ENCODE peak calls at places on chromosome 21, in six cellular contexts. U, N, J, T, Y and R are unnamed samples.

GRCh38 chr21:31873275-31873695 is 465 bp downstream of the HUNK start:
- DNase-seq in Y (peak), N (no peak), J (peak), U (no peak), T (no peak), R (no peak)

GRCh38 chr21:35316933-35317332 is 267.8 kb upstream of the RUNX1 start:
- DNase-seq in T (no peak), N (no peak), Y (peak), U (no peak), J (no peak), R (no peak)

GRCh38 chr21:36005018-36005417 is 55.3 kb downstream of the SETD4 start:
- DNase-seq in J (no peak), U (no peak), Y (no peak), T (no peak), N (peak), R (peak)

GRCh38 chr21:21373969-21374368 is 375.8 kb downstream of the NCAM2 start:
- DNase-seq in U (no peak), J (no peak), Y (no peak), N (no peak), T (no peak), R (no peak)

GRCh38 chr21:33767236-33767635 is 124.9 kb downstream of the ITSN1 start:
- DNase-seq in J (no peak), U (no peak), Y (no peak), T (no peak), N (no peak), R (no peak)

GRCh38 chr21:15659768-15660423 is 69.9 kb upstream of the USP25 start:
- DNase-seq in J (no peak), T (peak), U (no peak), N (no peak), Y (no peak), R (no peak)

GRCh38 chr21:41921089-41921819 is 32.6 kb downstream of the C2CD2 start:
- DNase-seq in U (no peak), Y (no peak), N (no peak), J (no peak), T (peak), R (no peak)

GRCh38 chr21:25818156-25818950 is 83.6 kb downstream of the GABPA start:
- DNase-seq in T (no peak), N (no peak), Y (no peak), U (no peak), J (no peak), R (no peak)

GRCh38 chr21:46372014-46372485 is 48.1 kb downstream of the PCNT start:
- DNase-seq in J (no peak), U (no peak), Y (no peak), N (no peak), T (no peak), R (no peak)

GRCh38 chr21:32406405-32406804 is 6.1 kb upstream of the EVA1C start:
- DNase-seq in N (no peak), U (no peak), T (no peak), J (no peak), Y (no peak), R (no peak)

GRCh38 chr21:34913786-34914185 is 135.3 kb downstream of the RUNX1 start:
- DNase-seq in N (no peak), J (no peak), U (no peak), T (no peak), Y (no peak), R (no peak)

GRCh38 chr21:31334648-31335121 is 9.4 kb downstream of the TIAM1 start:
- DNase-seq in J (no peak), U (no peak), N (no peak), Y (peak), T (no peak), R (no peak)

GRCh38 chr21:31543191-31543590 is 116.3 kb upstream of the SOD1 start:
- DNase-seq in U (no peak), J (no peak), N (no peak), Y (no peak), T (no peak), R (no peak)

GRCh38 chr21:33901421-33902288 is 13.9 kb downstream of the ATP5PO start:
- DNase-seq in U (no peak), N (peak), T (peak), J (peak), Y (peak), R (no peak)

GRCh38 chr21:41932576-41933258 is 21.1 kb downstream of the C2CD2 start:
- DNase-seq in Y (peak), U (no peak), N (peak), J (no peak), T (peak), R (peak)

GRCh38 chr21:45981641-45982255 is at the start of gene COL6A1:
- DNase-seq in N (peak), T (no peak), U (no peak), Y (peak), J (peak), R (no peak)

GRCh38 chr21:41497836-41498235 is 10.1 kb downstream of the TMPRSS2 start:
- DNase-seq in N (no peak), U (no peak), J (no peak), T (peak), Y (no peak), R (no peak)

GRCh38 chr21:33951276-33952178 is 35.9 kb upstream of the ATP5PO start:
- DNase-seq in T (no peak), J (peak), Y (no peak), U (peak), N (no peak), R (no peak)

GRCh38 chr21:44869860-44870747 is 3.4 kb downstream of the PTTG1IP start:
- DNase-seq in U (no peak), N (peak), Y (no peak), J (no peak), T (peak), R (no peak)
- TF ChIP-seq POLR2AphosphoS5 in U (no peak), N (no peak), Y (peak), J (no peak), T (no peak), R (no peak)

DNA sequence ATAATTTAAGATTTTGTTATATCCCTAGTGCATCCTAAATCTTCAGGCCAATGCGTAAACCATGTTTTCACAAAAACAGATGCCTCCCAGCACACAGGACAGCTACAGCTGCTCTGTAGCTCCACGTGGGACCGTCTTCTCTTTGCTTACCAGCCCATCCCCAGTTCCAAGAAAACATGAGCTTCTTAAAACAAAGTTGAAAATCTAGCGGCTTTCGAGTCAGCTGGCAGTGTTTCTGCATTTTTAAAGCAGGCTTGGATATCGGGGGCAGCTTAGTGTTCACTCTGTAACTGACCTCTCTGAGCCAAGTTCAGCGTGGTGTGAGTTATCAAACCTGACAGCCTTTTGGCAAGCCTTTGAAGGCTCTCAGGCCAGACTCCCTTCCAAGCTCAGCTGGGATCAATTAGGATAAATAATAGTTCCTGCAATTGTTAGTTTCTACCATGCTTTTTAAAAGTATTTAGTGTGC is 881.5 kb downstream of the LTN1 start:
- DNase-seq in Y (peak), J (no peak), N (no peak), U (no peak), T (no peak), R (no peak)
- TF ChIP-seq GABPA in Y (no peak), J (no peak), N (no peak), U (no peak), T (no peak), R (no peak)

DNA sequence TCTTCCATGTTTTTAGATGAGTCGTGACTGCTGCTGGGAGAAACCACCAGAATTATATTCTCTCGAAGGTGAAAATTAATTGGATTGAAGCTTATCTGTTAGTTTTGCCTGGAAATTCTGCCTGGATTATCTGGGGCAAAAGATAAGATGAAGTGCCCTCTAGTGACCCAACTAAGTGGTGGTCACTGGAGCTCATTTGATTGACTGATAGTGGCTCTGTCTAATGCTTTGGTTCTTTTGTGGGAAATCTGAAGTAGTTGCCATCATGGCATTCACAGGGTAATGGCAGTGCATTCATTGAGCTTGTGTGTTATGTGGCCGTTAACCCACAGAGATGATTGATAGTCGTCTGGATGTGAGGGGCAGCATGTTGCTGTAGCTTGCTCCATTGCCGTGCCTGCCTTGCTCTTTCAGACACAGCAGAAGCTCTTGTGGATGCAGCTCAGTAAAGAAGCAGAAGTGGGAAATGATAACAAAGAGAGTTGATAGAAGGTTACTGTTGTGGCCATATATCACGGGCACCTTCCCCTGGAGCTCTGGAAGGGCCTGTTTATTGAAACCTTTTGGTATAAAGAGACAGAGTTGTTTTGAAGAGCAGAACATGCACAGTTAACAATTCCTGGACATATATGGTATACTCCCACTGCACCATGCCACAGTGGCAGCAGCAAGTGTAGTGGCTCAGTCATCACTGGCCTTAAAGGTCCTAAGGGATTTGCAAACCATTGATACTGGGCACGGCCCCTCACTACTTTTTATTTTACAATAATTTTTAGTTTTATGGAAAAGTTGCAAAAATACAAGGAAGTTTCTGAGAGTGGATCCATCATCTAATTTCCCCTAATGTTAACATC is 42.0 kb downstream of the CXADR start:
- DNase-seq in T (peak), N (peak), U (no peak), Y (peak), J (no peak), R (no peak)
- TF ChIP-seq CTCF in T (peak), N (no peak), U (peak), Y (peak), J (peak), R (no peak)

DNA sequence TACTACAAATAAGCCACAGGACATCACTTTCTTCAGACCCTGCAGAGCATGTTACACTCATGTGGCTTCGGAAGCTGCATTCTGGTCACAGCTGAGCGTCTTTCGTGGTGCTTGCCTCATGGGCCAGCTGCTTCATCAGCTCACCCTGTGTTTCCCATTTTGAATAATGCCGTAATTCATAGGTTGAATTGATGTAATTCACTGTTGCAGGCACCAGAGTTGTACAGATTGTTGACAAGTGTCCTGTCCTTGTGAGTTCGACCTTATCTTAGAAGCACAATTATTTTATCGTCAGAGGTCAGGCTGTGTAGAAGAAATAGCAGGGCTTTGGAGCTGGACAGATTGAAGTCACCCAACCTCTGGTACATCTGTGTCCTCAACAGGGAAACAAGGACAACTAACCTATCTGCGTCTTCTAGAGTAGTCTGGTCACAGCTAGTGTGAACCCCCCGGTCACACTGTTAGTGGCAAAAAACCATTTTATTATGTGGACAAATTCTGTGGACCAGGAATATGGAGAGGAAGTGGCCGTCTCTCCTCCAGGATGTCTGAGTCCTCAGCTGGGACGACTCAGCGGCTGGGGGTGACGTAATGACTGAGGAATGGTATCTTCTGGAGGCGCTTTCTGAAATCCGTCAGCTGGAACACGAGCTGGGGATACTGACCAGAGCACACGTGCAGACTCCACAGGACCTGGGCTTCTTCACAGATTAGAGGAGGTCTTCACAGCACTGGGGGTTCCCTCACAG is 17.8 kb downstream of the PKNOX1 start:
- DNase-seq in J (no peak), T (no peak), N (peak), U (no peak), Y (no peak), R (peak)
- TF ChIP-seq POLR2AphosphoS5 in J (no peak), T (no peak), N (no peak), U (no peak), Y (no peak), R (no peak)

GRCh38 chr21:37367758-37368535 is 1.4 kb downstream of the DYRK1A start:
- DNase-seq in U (no peak), T (no peak), N (peak), Y (peak), J (peak), R (no peak)

GRCh38 chr21:37369307-37369854 is 2.8 kb downstream of the DYRK1A start:
- DNase-seq in N (no peak), U (no peak), T (no peak), J (no peak), Y (no peak), R (no peak)

GRCh38 chr21:37370152-37371040 is 3.8 kb downstream of the DYRK1A start:
- DNase-seq in Y (no peak), U (no peak), J (no peak), T (no peak), N (peak), R (no peak)

GRCh38 chr21:37367301-37367757 is 756 bp downstream of the DYRK1A start:
- DNase-seq in U (no peak), N (no peak), Y (peak), T (no peak), J (no peak), R (no peak)

GRCh38 chr21:37368536-37369279 is 2.1 kb downstream of the DYRK1A start:
- DNase-seq in J (no peak), T (no peak), Y (no peak), N (no peak), U (no peak), R (no peak)
- TF ChIP-seq GABPA in J (no peak), T (no peak), Y (no peak), N (no peak), U (no peak), R (no peak)

GRCh38 chr21:38948981-38949380 is 143.3 kb downstream of the ETS2 start:
- DNase-seq in N (no peak), J (no peak), Y (no peak), T (no peak), U (no peak), R (no peak)
- TF ChIP-seq CTCF in N (no peak), J (no peak), Y (no peak), T (no peak), U (no peak), R (no peak)